ENCODE peak calls at places on chromosomes 1 and 21, in nine cellular contexts. R, Z, K, A, Y, C, E, O and U are unnamed samples.

GRCh38 chr1:59142663-59143487 is 154.0 kb upstream of the FGGY start:
- DNase-seq in R (no peak), Z (peak; percentile 44), K (peak; percentile 40), A (no peak), Y (no peak), C (no peak), E (no peak), O (peak; percentile 53), U (no peak)

GRCh38 chr1:77889671-77890070 is 1.2 kb downstream of the NEXN start:
- DNase-seq in R (no peak), Z (no peak), K (peak; percentile 3), A (no peak), Y (no peak), C (no peak), E (no peak), O (no peak), U (no peak)

GRCh38 chr21:35925497-35925896 is 134.8 kb downstream of the SETD4 start:
- DNase-seq in R (no peak), Z (peak; percentile 20), K (no peak), A (peak; percentile 43), Y (peak; percentile 69), C (no peak), E (no peak), O (no peak), U (peak; percentile 39)

GRCh38 chr1:4970532-4970931 is 316.1 kb downstream of the AJAP1 start:
- DNase-seq in R (no peak), Z (no peak), K (no peak), A (no peak), Y (no peak), C (no peak), E (no peak), O (no peak), U (no peak)

GRCh38 chr1:165793951-165794350 is 25.3 kb upstream of the TMCO1 start:
- DNase-seq in R (no peak), Z (no peak), K (no peak), A (no peak), Y (no peak), C (no peak), E (no peak), O (no peak), U (no peak)

GRCh38 chr1:117067528-117068370 is 7.6 kb downstream of the TTF2 start:
- DNase-seq in R (no peak), Z (peak; percentile 34), K (peak; percentile 64), A (peak; percentile 54), Y (peak; percentile 79), C (peak; percentile 51), E (no peak), O (peak; percentile 18), U (peak; percentile 65)

GRCh38 chr1:10665930-10666850 is 130.3 kb downstream of the CASZ1 start:
- DNase-seq in R (peak; percentile 87), Z (peak; percentile 92), K (no peak), A (no peak), Y (peak; percentile 96), C (peak; percentile 50), E (no peak), O (no peak), U (peak; percentile 95)

GRCh38 chr1:27959792-27960603 is at the start of gene XKR8:
- DNase-seq in R (peak; percentile 73), Z (peak; percentile 74), K (peak; percentile 94), A (peak; percentile 87), Y (peak; percentile 87), C (peak; percentile 89), E (peak; percentile 88), O (peak; percentile 70), U (peak; percentile 88)

GRCh38 chr1:31934706-31935629 is 3.2 kb downstream of the PTP4A2 start:
- DNase-seq in R (no peak), Z (no peak), K (no peak), A (no peak), Y (no peak), C (peak; percentile 38), E (no peak), O (no peak), U (no peak)

GRCh38 chr1:202567747-202568146 is 142.5 kb downstream of the SYT2 start:
- DNase-seq in R (no peak), Z (no peak), K (peak; percentile 83), A (no peak), Y (no peak), C (no peak), E (no peak), O (no peak), U (no peak)

GRCh38 chr1:187226396-187226795 is 397.6 kb downstream of the PLA2G4A start:
- DNase-seq in R (no peak), Z (no peak), K (no peak), A (no peak), Y (no peak), C (no peak), E (no peak), O (no peak), U (no peak)

GRCh38 chr1:223712856-223713494 is 636 bp downstream of the CAPN2 start:
- DNase-seq in R (no peak), Z (no peak), K (no peak), A (peak; percentile 82), Y (peak; percentile 74), C (peak; percentile 57), E (no peak), O (no peak), U (no peak)

GRCh38 chr1:46488343-46489168 is 1.1 kb upstream of the DMBX1 start:
- DNase-seq in R (no peak), Z (no peak), K (peak; percentile 64), A (no peak), Y (no peak), C (no peak), E (no peak), O (no peak), U (no peak)

GRCh38 chr1:90074137-90074536 is 79.2 kb downstream of the ZNF326 start:
- DNase-seq in R (no peak), Z (no peak), K (no peak), A (no peak), Y (no peak), C (no peak), E (no peak), O (no peak), U (no peak)

GRCh38 chr21:42837421-42838211 is 41.7 kb downstream of the WDR4 start:
- DNase-seq in R (peak; percentile 42), Z (no peak), K (peak; percentile 52), A (peak; percentile 59), Y (no peak), C (no peak), E (peak; percentile 59), O (no peak), U (peak; percentile 21)

GRCh38 chr21:43004926-43005325 is 30.6 kb downstream of the PKNOX1 start:
- DNase-seq in R (no peak), Z (no peak), K (no peak), A (no peak), Y (no peak), C (no peak), E (no peak), O (no peak), U (no peak)

GRCh38 chr1:82091729-82092128 is 291.0 kb downstream of the ADGRL2 start:
- DNase-seq in R (no peak), Z (no peak), K (peak; percentile 23), A (no peak), Y (no peak), C (no peak), E (no peak), O (no peak), U (no peak)

DNA sequence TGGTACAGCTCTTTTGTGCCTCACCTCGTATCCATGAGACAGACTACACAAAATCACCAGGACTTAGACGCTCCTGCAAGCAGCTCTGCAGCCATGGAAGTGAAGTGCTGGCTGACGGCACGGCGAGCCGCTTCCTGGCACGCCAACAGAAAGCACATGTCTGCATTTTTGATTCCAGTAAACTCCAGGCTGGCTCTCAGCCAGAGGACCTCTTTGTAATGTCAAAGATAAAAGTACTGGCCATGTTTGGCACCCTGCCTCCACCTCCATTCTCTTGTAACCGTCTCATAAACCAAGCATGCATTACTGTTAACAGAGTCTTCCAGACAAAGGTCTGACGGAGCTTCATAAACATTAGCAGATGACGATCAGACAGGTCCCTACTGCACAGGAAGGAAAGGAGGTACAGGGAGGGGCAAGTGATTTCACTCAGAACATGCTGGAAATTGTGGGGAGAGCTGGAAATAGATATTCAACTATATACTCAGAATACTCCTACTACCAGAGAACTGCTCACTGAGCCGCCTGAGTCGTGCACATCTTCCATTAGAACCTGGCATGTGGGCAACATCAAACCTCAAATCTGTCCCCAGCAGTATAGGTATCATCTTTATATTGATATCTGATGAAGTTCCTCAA is 632.0 kb downstream of the SMYD3 start:
- DNase-seq in R (no peak), Z (peak; percentile 84), K (no peak), A (peak; percentile 44), Y (peak; percentile 94), C (peak; percentile 63), E (no peak), O (no peak), U (peak; percentile 87)
- TF ChIP-seq POLR2AphosphoS5 in R (no peak), Z (peak; percentile 86), K (no peak), A (no peak), Y (peak; percentile 90), C (peak; percentile 87), E (no peak), O (no peak), U (peak; percentile 84)

DNA sequence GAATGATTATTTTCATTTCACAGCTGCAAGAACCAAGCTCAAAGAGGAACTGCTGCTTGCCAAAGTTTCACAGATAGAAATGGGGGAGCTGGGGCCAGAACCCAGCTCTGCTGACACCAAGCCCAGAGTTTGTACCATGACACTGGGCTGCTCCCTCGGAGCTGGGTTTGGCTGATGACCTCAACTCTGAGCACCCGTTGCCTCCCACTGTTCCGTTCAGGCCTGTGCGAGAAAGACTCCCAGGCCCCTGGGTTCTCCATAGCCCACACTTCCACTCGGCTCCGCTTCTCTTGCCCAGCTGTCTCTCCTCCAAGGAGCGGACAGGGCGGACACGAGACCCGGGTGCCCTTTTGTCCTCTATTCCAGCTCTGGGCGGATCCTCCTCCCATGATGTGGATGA is 55.2 kb downstream of the NGF start:
- DNase-seq in R (no peak), Z (no peak), K (no peak), A (no peak), Y (peak; percentile 81), C (peak; percentile 19), E (no peak), O (no peak), U (peak; percentile 26)
- H3K4me1 ChIP-seq in R (no peaks in the 10 kb centered on the region), Z (no peaks in the 10 kb centered on the region), K (no peaks in the 10 kb centered on the region), A (no peaks in the 10 kb centered on the region), Y (no peaks in the 10 kb centered on the region), C (no peaks in the 10 kb centered on the region), E (peaks cover 26% of the 10 kb centered on the region), O (no peaks in the 10 kb centered on the region), U (peaks cover 3% of the 10 kb centered on the region)

GRCh38 chr1:183283286-183283685 is 97.2 kb downstream of the LAMC2 start:
- DNase-seq in R (no peak), Z (no peak), K (no peak), A (no peak), Y (no peak), C (no peak), E (no peak), O (no peak), U (no peak)
- H3K27ac ChIP-seq in R (peak overlapping the region; percentile 31), Z (no peak overlapping the region), K (no peak overlapping the region), A (no peak overlapping the region), Y (peak overlapping the region; percentile 77), C (no peak overlapping the region), E (no peak overlapping the region), O (no peak overlapping the region), U (no peak overlapping the region)

DNA sequence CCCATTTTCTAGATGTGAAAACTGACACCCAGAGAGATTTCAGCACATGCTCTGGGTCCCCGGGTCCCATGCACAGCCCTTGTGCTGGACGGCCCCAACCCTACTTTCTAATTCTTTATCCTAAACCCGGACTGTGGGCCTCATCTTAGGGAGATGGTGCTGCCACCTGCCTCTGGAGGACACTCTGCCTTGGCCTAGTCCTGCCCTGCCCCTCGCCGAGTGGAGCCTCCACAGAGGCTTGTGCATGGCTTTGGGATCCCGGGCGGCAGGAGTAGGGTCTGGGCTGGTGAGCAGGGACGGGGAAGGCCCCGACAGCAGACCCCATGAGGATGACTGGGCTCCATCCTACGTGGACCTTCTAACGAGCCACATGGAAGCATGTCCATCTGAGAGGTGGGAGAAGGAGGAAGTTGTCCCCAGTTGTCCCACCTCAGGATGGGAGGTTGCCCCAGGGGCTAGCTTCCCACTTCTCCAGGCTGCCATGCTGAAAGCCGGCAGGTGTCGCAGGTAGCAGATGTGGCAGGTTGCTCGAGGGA is 12.4 kb downstream of the MX2 start:
- DNase-seq in R (peak; percentile 44), Z (no peak), K (no peak), A (no peak), Y (peak; percentile 46), C (no peak), E (no peak), O (no peak), U (no peak)
- TF ChIP-seq POLR2AphosphoS5 in R (no peak), Z (no peak), K (no peak), A (no peak), Y (no peak), C (no peak), E (no peak), O (no peak), U (no peak)